ENCODE peak calls at places on chromosomes 2 and 18, in eight cellular contexts. G is colonic mucosa, Z is heart right ventricle, K is psoas muscle, V is pancreas, P is epithelial cell of proximal tubule, C is tibial artery, R is HL-60. S is an unnamed sample.

GRCh38 chr18:8972116-8972515 is 130.4 kb upstream of the NDUFV2 start:
- DNase-seq in C (no peak), P (no peak), G (no peak), R (no peak), K (no peak), V (no peak), Z (no peak), S (no peak)

GRCh38 chr2:67656875-67657274 is 259.7 kb downstream of the ETAA1 start:
- DNase-seq in V (no peak), Z (no peak), G (no peak), C (no peak), R (no peak), P (no peak), K (no peak), S (no peak)

GRCh38 chr2:45263147-45263546 is 253.9 kb upstream of the SIX2 start:
- DNase-seq in R (no peak), Z (no peak), V (no peak), C (no peak), G (no peak), K (no peak), P (no peak), S (no peak)

GRCh38 chr2:86025976-86026743 is 79.5 kb downstream of the POLR1A start:
- DNase-seq in Z (no peak), V (no peak), C (no peak), G (no peak), R (no peak), K (no peak), P (no peak), S (no peak)

GRCh38 chr2:96146881-96147592 is 1.8 kb upstream of the DUSP2 start:
- DNase-seq in P (no peak), K (no peak), C (no peak), G (no peak), V (peak), Z (peak), R (no peak), S (no peak)

GRCh38 chr2:140990416-140990815 is 1140.4 kb downstream of the LRP1B start:
- DNase-seq in G (no peak), C (no peak), V (no peak), K (no peak), R (no peak), P (no peak), Z (no peak), S (peak)

GRCh38 chr2:179539112-179539511 is 274.5 kb upstream of the SESTD1 start:
- DNase-seq in P (no peak), Z (no peak), C (no peak), R (no peak), G (no peak), K (no peak), V (no peak), S (no peak)

GRCh38 chr2:130338793-130339345 is 3.8 kb upstream of the IMP4 start:
- DNase-seq in P (no peak), K (no peak), Z (no peak), G (peak), R (no peak), V (no peak), C (no peak), S (no peak)

GRCh38 chr2:241898681-241899270 is 29.2 kb downstream of the RTP5 start:
- DNase-seq in Z (no peak), K (no peak), R (no peak), V (peak), C (peak), G (no peak), P (no peak), S (no peak)

GRCh38 chr2:137005173-137005572 is 239.8 kb downstream of the THSD7B start:
- DNase-seq in R (no peak), P (no peak), G (no peak), V (no peak), Z (no peak), C (no peak), K (no peak), S (no peak)

GRCh38 chr18:44637210-44638051 is 43.3 kb upstream of the SETBP1 start:
- DNase-seq in C (no peak), K (no peak), Z (no peak), G (no peak), V (no peak), P (peak), R (no peak), S (no peak)

GRCh38 chr2:122736279-122736678 is 980.8 kb downstream of the TSN start:
- DNase-seq in V (no peak), R (no peak), Z (no peak), P (no peak), G (peak), C (no peak), K (no peak), S (no peak)

GRCh38 chr18:4181882-4182568 is 273.1 kb downstream of the DLGAP1 start:
- DNase-seq in R (no peak), G (no peak), Z (no peak), K (no peak), V (no peak), C (no peak), P (no peak), S (no peak)

GRCh38 chr2:191835539-191836350 is 11.1 kb downstream of the CAVIN2 start:
- DNase-seq in C (no peak), R (no peak), G (no peak), Z (no peak), P (no peak), K (no peak), V (no peak), S (no peak)

GRCh38 chr2:38572167-38572566 is 30.6 kb downstream of the HNRNPLL start:
- DNase-seq in K (no peak), P (peak), G (no peak), Z (no peak), C (no peak), V (no peak), R (peak), S (no peak)

GRCh38 chr2:44429034-44429433 is 67.3 kb downstream of the CAMKMT start:
- DNase-seq in V (no peak), C (no peak), P (no peak), K (no peak), G (no peak), R (no peak), Z (no peak), S (no peak)

GRCh38 chr18:75123113-75123512 is 85.8 kb downstream of the PTGR3 start:
- DNase-seq in Z (no peak), V (no peak), C (no peak), K (no peak), R (no peak), P (no peak), G (no peak), S (no peak)

GRCh38 chr2:1132328-1132964 is 181.8 kb downstream of the SNTG2 start:
- DNase-seq in Z (no peak), V (no peak), C (no peak), K (no peak), G (no peak), P (peak), R (no peak), S (no peak)

GRCh38 chr2:187826023-187826422 is 271.8 kb upstream of the TFPI start:
- DNase-seq in R (no peak), V (no peak), Z (no peak), P (peak), G (no peak), K (no peak), C (no peak), S (peak)

GRCh38 chr2:192534076-192534475 is 339.3 kb upstream of the TMEFF2 start:
- DNase-seq in K (no peak), P (no peak), Z (no peak), G (no peak), C (no peak), V (no peak), R (no peak), S (no peak)

GRCh38 chr2:88545118-88545517 is 82.1 kb downstream of the EIF2AK3 start:
- DNase-seq in P (no peak), G (no peak), K (no peak), R (no peak), V (no peak), C (no peak), Z (no peak), S (no peak)

GRCh38 chr2:108593547-108594098 is 59.4 kb downstream of the LIMS1 start:
- DNase-seq in Z (no peak), C (no peak), R (no peak), K (no peak), V (no peak), P (peak), G (no peak), S (peak)

GRCh38 chr18:61322265-61322873 is 10.9 kb upstream of the CDH20 start:
- DNase-seq in P (no peak), V (peak), K (peak), C (peak), Z (peak), R (peak), G (peak), S (peak)

GRCh38 chr18:67672142-67672541 is 155.6 kb upstream of the DSEL start:
- DNase-seq in P (no peak), Z (no peak), C (no peak), K (no peak), R (no peak), G (no peak), V (no peak), S (no peak)
- H3K4me3 ChIP-seq in P (no peak), Z (no peak), C (no peak), K (no peak), R (no peak), G (no peak), V (no peak), S (no peak)

GRCh38 chr2:237514474-237515130 is 27.6 kb downstream of the MLPH start:
- DNase-seq in C (no peak), G (no peak), R (no peak), K (no peak), P (no peak), Z (peak), V (no peak), S (no peak)
- TF ChIP-seq CTCF in C (no peak), G (no peak), R (no peak), K (no peak), P (no peak), Z (no peak), V (no peak), S (no peak)

GRCh38 chr2:26691881-26692813 is at the start of gene KCNK3:
- DNase-seq in C (peak), R (no peak), K (peak), G (peak), V (peak), Z (peak), P (no peak), S (no peak)

GRCh38 chr2:26694001-26694400 is 1.5 kb downstream of the KCNK3 start:
- DNase-seq in G (no peak), R (no peak), K (no peak), C (no peak), V (no peak), Z (no peak), P (no peak), S (no peak)

GRCh38 chr2:26691140-26691539 is 1.4 kb upstream of the KCNK3 start:
- DNase-seq in K (no peak), C (no peak), V (no peak), Z (no peak), R (no peak), G (no peak), P (no peak), S (no peak)

GRCh38 chr2:26692814-26693286 is 328 bp downstream of the KCNK3 start:
- DNase-seq in V (peak), R (no peak), G (no peak), Z (no peak), P (no peak), K (no peak), C (no peak), S (peak)

DNA sequence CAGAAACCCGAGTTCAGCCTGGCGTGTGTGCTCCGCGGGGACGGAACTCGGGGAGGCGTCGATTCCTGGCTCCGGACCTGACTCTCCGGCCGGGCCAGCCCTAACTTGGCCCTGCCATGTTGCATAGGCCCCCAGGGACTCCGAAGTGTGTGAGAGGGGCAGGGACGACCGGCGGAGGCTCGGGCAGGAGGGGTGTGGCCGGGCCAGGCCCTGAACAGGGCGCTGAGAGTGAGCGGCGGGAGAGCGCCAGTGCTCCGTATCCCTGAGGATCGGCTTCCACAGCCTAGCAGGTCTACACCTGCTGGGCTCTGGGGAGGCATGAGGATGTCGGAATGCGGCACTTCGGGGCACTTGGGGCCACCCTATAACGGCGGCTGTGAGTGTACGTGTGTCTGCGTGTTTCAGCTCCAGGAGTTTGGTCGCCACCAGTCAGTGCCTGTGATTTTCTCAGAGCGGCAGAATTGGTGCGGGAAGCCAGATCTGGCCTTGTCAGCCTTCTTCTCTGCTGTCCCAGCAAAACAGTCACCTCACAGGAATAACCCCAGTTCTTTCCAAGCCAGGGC is 846 bp downstream of the KCNK3 start:
- DNase-seq in P (no peak), K (no peak), Z (no peak), R (no peak), V (no peak), C (no peak), G (no peak), S (no peak)
- H3K4me3 ChIP-seq in P (peak), K (peak), Z (peak), R (no peak), V (peak), C (peak), G (peak), S (peak)

GRCh38 chr2:10366601-10367270 is 64.0 kb downstream of the HPCAL1 start:
- DNase-seq in Z (no peak), C (no peak), K (no peak), R (no peak), V (peak), G (no peak), P (no peak), S (no peak)
- TF ChIP-seq CTCF in Z (no peak), C (no peak), K (no peak), R (no peak), V (no peak), G (no peak), P (no peak), S (no peak)

DNA sequence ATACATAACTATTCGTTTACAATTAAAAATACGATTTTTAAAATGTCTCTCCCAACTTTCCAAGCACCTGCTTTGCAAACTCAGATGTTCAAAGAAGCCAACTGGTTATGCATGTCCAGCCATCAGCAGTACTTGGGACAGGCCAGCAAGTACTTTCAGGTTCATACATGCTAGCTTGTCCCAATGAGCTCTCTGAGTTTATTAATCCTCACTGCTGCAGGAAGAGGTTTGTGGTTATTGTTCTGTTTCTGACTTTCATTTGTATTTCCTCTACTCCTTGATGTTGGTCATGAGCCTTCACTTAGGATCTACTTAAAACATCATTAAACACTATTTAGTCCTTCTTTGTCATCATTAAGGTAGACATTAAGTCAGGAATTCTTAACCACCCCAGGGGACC is 374.1 kb downstream of the LRATD1 start:
- DNase-seq in G (no peak), V (no peak), Z (no peak), P (no peak), R (no peak), C (no peak), K (no peak), S (no peak)
- H3K4me3 ChIP-seq in G (no peak), V (no peak), Z (no peak), P (no peak), R (no peak), C (no peak), K (no peak), S (no peak)

GRCh38 chr2:20453087-20453486 is 6.2 kb downstream of the RHOB start:
- DNase-seq in G (no peak), R (no peak), P (no peak), V (no peak), K (no peak), C (peak), Z (no peak), S (no peak)

GRCh38 chr2:20451761-20452499 is 5.1 kb downstream of the RHOB start:
- DNase-seq in R (no peak), V (no peak), C (peak), Z (no peak), P (no peak), G (no peak), K (no peak), S (no peak)

GRCh38 chr2:20451346-20451745 is 4.5 kb downstream of the RHOB start:
- DNase-seq in K (no peak), G (no peak), P (no peak), Z (no peak), V (no peak), R (no peak), C (peak), S (no peak)

GRCh38 chr2:20454036-20454981 is 7.4 kb downstream of the RHOB start:
- DNase-seq in R (no peak), V (no peak), Z (no peak), P (no peak), G (no peak), K (no peak), C (peak), S (no peak)

GRCh38 chr2:20452551-20452950 is 5.7 kb downstream of the RHOB start:
- DNase-seq in R (no peak), Z (peak), P (no peak), V (no peak), C (peak), G (no peak), K (no peak), S (no peak)
- TF ChIP-seq CTCF in R (no peak), Z (no peak), P (peak), V (no peak), C (peak), G (no peak), K (no peak), S (peak)

DNA sequence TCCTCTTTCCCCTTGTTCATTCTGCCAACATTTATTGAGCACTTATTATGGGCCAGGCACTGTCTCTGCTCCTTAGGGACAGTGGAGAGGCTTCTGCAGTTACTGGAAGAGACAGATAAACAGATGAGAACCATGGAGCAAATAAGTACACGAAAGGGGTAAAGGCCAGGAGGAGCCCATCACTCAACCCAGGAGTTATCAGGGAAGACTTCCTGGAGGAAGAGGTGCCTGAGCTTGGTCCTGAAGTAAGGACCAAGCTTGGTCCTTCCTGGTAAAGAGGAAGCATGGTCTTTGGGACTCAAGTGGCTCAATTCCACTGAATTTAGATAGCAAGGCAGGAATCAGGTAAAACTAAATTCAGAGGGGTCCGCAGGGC is 1.7 kb downstream of the ACTG2 start:
- DNase-seq in C (no peak), P (no peak), R (no peak), Z (no peak), K (no peak), V (no peak), G (no peak), S (no peak)
- H3K4me3 ChIP-seq in C (peak), P (no peak), R (no peak), Z (no peak), K (no peak), V (no peak), G (peak), S (no peak)

DNA sequence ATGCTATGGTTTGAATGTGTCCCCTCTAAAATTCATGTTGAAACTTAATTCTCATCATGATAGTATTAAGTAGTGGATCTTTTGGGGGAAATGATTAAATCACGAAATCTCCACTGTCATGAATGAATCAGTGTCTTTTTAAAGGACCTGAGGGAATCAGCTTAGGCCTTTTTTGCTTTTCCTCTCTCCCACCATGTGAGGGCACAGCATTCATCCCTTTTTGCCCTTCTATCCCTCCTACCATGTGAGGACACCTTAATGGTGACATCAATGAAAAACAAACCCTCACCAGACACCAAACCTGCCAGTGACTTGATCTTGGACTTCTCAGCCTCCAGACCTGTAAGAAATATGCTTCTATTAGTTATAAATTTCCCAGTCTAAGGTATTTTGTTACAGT is 247.1 kb upstream of the UBE2E3 start:
- DNase-seq in P (no peak), V (no peak), K (no peak), R (no peak), G (no peak), Z (no peak), C (no peak), S (no peak)
- TF ChIP-seq CTCF in P (no peak), V (no peak), K (no peak), R (no peak), G (no peak), Z (no peak), C (no peak), S (no peak)

S was measured in astrocyte of the cerebellum.